ENCODE peak calls at places on chromosomes 13 and 19, in four cellular contexts. One of them, this sample, is unnamed.

GRCh38 chr13:98327326-98328314 is 150.6 kb upstream of the RNF113B start:
- DNase-seq in uterus: no peak
- DNase-seq in CD4-positive, alpha-beta T cell: no peak
- DNase-seq in H9: peak
- DNase-seq in this sample: no peak

GRCh38 chr19:34109596-34109995 is 62.7 kb upstream of the LSM14A start:
- DNase-seq in CD4-positive, alpha-beta T cell: no peak
- DNase-seq in uterus: no peak
- DNase-seq in H9: no peak
- DNase-seq in this sample: no peak

GRCh38 chr19:35332817-35333216 is 3.8 kb downstream of the CD22 start:
- DNase-seq in uterus: no peak
- DNase-seq in H9: no peak
- DNase-seq in CD4-positive, alpha-beta T cell: peak
- DNase-seq in this sample: no peak

GRCh38 chr19:1590641-1591397 is 1.8 kb downstream of the MBD3 start:
- DNase-seq in uterus: no peak
- DNase-seq in CD4-positive, alpha-beta T cell: peak
- DNase-seq in H9: peak
- DNase-seq in this sample: no peak

GRCh38 chr19:18049390-18049789 is 37.3 kb downstream of the IL12RB1 start:
- DNase-seq in H9: no peak
- DNase-seq in CD4-positive, alpha-beta T cell: no peak
- DNase-seq in uterus: peak
- DNase-seq in this sample: no peak

GRCh38 chr13:62997038-62997619 is 1581.5 kb upstream of the PCDH20 start:
- DNase-seq in CD4-positive, alpha-beta T cell: no peak
- DNase-seq in uterus: no peak
- DNase-seq in H9: no peak
- DNase-seq in this sample: no peak

GRCh38 chr13:110616103-110617101 is 1.1 kb downstream of the NAXD start:
- DNase-seq in H9: no peak
- DNase-seq in CD4-positive, alpha-beta T cell: peak
- DNase-seq in uterus: no peak
- DNase-seq in this sample: no peak

GRCh38 chr19:29714953-29715694 is at the start of gene C19orf12:
- DNase-seq in H9: no peak
- DNase-seq in uterus: peak
- DNase-seq in CD4-positive, alpha-beta T cell: peak
- DNase-seq in this sample: peak

GRCh38 chr13:105936816-105937215 is 598.6 kb downstream of the EFNB2 start:
- DNase-seq in H9: no peak
- DNase-seq in CD4-positive, alpha-beta T cell: no peak
- DNase-seq in uterus: no peak
- DNase-seq in this sample: no peak

GRCh38 chr13:114011226-114011625 is 37.4 kb upstream of the C13orf46 start:
- DNase-seq in H9: no peak
- DNase-seq in uterus: no peak
- DNase-seq in CD4-positive, alpha-beta T cell: no peak
- DNase-seq in this sample: no peak

GRCh38 chr19:34734601-34735103 is 609 bp downstream of the ZNF181 start:
- DNase-seq in H9: no peak
- DNase-seq in uterus: no peak
- DNase-seq in CD4-positive, alpha-beta T cell: no peak
- DNase-seq in this sample: no peak

GRCh38 chr13:93270769-93271753 is 44.5 kb downstream of the GPC6 start:
- DNase-seq in CD4-positive, alpha-beta T cell: no peak
- DNase-seq in uterus: no peak
- DNase-seq in H9: no peak
- DNase-seq in this sample: no peak

GRCh38 chr19:47595937-47596336 is 13.0 kb upstream of the BICRA start:
- DNase-seq in CD4-positive, alpha-beta T cell: no peak
- DNase-seq in uterus: no peak
- DNase-seq in H9: no peak
- DNase-seq in this sample: no peak

GRCh38 chr19:20661150-20661819 is at the start of gene ZNF626:
- DNase-seq in H9: peak
- DNase-seq in uterus: peak
- DNase-seq in CD4-positive, alpha-beta T cell: peak
- DNase-seq in this sample: peak

GRCh38 chr19:18167975-18168645 is 5.5 kb upstream of the IFI30 start:
- DNase-seq in H9: no peak
- DNase-seq in uterus: no peak
- DNase-seq in CD4-positive, alpha-beta T cell: peak
- DNase-seq in this sample: peak

GRCh38 chr19:48617146-48617937 is 1.6 kb downstream of the RPL18 start:
- DNase-seq in uterus: no peak
- DNase-seq in H9: peak
- DNase-seq in CD4-positive, alpha-beta T cell: no peak
- DNase-seq in this sample: no peak

GRCh38 chr13:102650444-102650843 is 44.4 kb downstream of the METTL21C start:
- DNase-seq in H9: no peak
- DNase-seq in CD4-positive, alpha-beta T cell: no peak
- DNase-seq in uterus: no peak
- DNase-seq in this sample: no peak

GRCh38 chr13:66899955-66900354 is 330.2 kb downstream of the PCDH9 start:
- DNase-seq in CD4-positive, alpha-beta T cell: no peak
- DNase-seq in H9: no peak
- DNase-seq in uterus: no peak
- DNase-seq in this sample: no peak

GRCh38 chr13:33353646-33354045 is 68.1 kb upstream of the STARD13 start:
- DNase-seq in CD4-positive, alpha-beta T cell: no peak
- DNase-seq in uterus: no peak
- DNase-seq in H9: no peak
- DNase-seq in this sample: no peak

GRCh38 chr13:98710521-98710920 is 42.0 kb downstream of the SLC15A1 start:
- DNase-seq in uterus: no peak
- DNase-seq in CD4-positive, alpha-beta T cell: no peak
- DNase-seq in H9: no peak
- DNase-seq in this sample: no peak

GRCh38 chr13:106568225-106569003 is 477 bp upstream of the ARGLU1 start:
- DNase-seq in uterus: no peak
- DNase-seq in CD4-positive, alpha-beta T cell: no peak
- DNase-seq in H9: no peak
- DNase-seq in this sample: no peak

GRCh38 chr19:53872762-53873161 is 5.1 kb downstream of the MYADM start:
- DNase-seq in uterus: no peak
- DNase-seq in CD4-positive, alpha-beta T cell: no peak
- DNase-seq in H9: no peak
- DNase-seq in this sample: no peak

GRCh38 chr19:35041548-35042055 is at the start of gene HPN:
- DNase-seq in uterus: no peak
- DNase-seq in H9: peak
- DNase-seq in CD4-positive, alpha-beta T cell: no peak
- DNase-seq in this sample: no peak

GRCh38 chr13:50127017-50127725 is 111.9 kb downstream of the KCNRG start:
- DNase-seq in uterus: peak
- DNase-seq in H9: peak
- DNase-seq in CD4-positive, alpha-beta T cell: peak
- DNase-seq in this sample: peak

GRCh38 chr19:681029-681626 is 4.9 kb downstream of the FSTL3 start:
- DNase-seq in uterus: no peak
- DNase-seq in H9: no peak
- DNase-seq in CD4-positive, alpha-beta T cell: peak
- DNase-seq in this sample: no peak

GRCh38 chr13:23414682-23415081 is 18.8 kb downstream of the SACS start:
- DNase-seq in CD4-positive, alpha-beta T cell: no peak
- DNase-seq in H9: no peak
- DNase-seq in uterus: no peak
- DNase-seq in this sample: no peak

GRCh38 chr19:41439441-41440222 is at the start of gene DMAC2:
- DNase-seq in CD4-positive, alpha-beta T cell: peak
- DNase-seq in uterus: peak
- DNase-seq in H9: peak
- DNase-seq in this sample: peak

GRCh38 chr19:16527971-16528521 is 14.2 kb downstream of the CHERP start:
- DNase-seq in CD4-positive, alpha-beta T cell: peak
- DNase-seq in uterus: no peak
- DNase-seq in H9: peak
- DNase-seq in this sample: peak

GRCh38 chr19:29867984-29868383 is 56.2 kb downstream of the CCNE1 start:
- DNase-seq in H9: no peak
- DNase-seq in uterus: no peak
- DNase-seq in CD4-positive, alpha-beta T cell: no peak
- DNase-seq in this sample: no peak

GRCh38 chr19:2391118-2391725 is 31.2 kb downstream of the TMPRSS9 start:
- DNase-seq in uterus: peak
- DNase-seq in H9: no peak
- DNase-seq in CD4-positive, alpha-beta T cell: peak
- DNase-seq in this sample: no peak

GRCh38 chr13:104592127-104592526 is 1525.9 kb upstream of the SLC10A2 start:
- DNase-seq in CD4-positive, alpha-beta T cell: no peak
- DNase-seq in H9: no peak
- DNase-seq in uterus: no peak
- DNase-seq in this sample: no peak

GRCh38 chr19:14979498-14980255 is at the start of gene SLC1A6:
- DNase-seq in H9: peak
- DNase-seq in CD4-positive, alpha-beta T cell: no peak
- DNase-seq in uterus: no peak
- DNase-seq in this sample: peak

GRCh38 chr13:66835040-66835628 is 395.0 kb downstream of the PCDH9 start:
- DNase-seq in uterus: peak
- DNase-seq in CD4-positive, alpha-beta T cell: no peak
- DNase-seq in H9: no peak
- DNase-seq in this sample: no peak

GRCh38 chr13:110290811-110291210 is 16.1 kb downstream of the COL4A1 start:
- DNase-seq in uterus: no peak
- DNase-seq in CD4-positive, alpha-beta T cell: no peak
- DNase-seq in H9: no peak
- DNase-seq in this sample: no peak

GRCh38 chr19:45104658-45105384 is 11.8 kb downstream of the PPP1R37 start:
- DNase-seq in CD4-positive, alpha-beta T cell: no peak
- DNase-seq in uterus: no peak
- DNase-seq in H9: no peak
- DNase-seq in this sample: no peak

GRCh38 chr19:45102481-45102880 is 9.5 kb downstream of the PPP1R37 start:
- DNase-seq in H9: no peak
- DNase-seq in CD4-positive, alpha-beta T cell: no peak
- DNase-seq in uterus: no peak
- DNase-seq in this sample: no peak

GRCh38 chr19:45103200-45103624 is 10.2 kb downstream of the PPP1R37 start:
- DNase-seq in uterus: no peak
- DNase-seq in H9: no peak
- DNase-seq in CD4-positive, alpha-beta T cell: peak
- DNase-seq in this sample: no peak

GRCh38 chr19:45101796-45102195 is 8.8 kb downstream of the PPP1R37 start:
- DNase-seq in uterus: no peak
- DNase-seq in CD4-positive, alpha-beta T cell: no peak
- DNase-seq in H9: no peak
- DNase-seq in this sample: no peak

GRCh38 chr19:45103625-45104319 is 10.8 kb downstream of the PPP1R37 start:
- DNase-seq in H9: no peak
- DNase-seq in CD4-positive, alpha-beta T cell: no peak
- DNase-seq in uterus: no peak
- DNase-seq in this sample: no peak
- TF ChIP-seq CTCF in H9: no peak
- TF ChIP-seq CTCF in CD4-positive, alpha-beta T cell: no peak
- TF ChIP-seq CTCF in uterus: no peak
- TF ChIP-seq CTCF in this sample: no peak

GRCh38 chr13:108155185-108156106 is 59.9 kb downstream of the LIG4 start:
- DNase-seq in CD4-positive, alpha-beta T cell: peak
- DNase-seq in uterus: peak
- DNase-seq in H9: peak
- DNase-seq in this sample: peak
- TF ChIP-seq CTCF in CD4-positive, alpha-beta T cell: peak
- TF ChIP-seq CTCF in uterus: peak
- TF ChIP-seq CTCF in H9: peak
- TF ChIP-seq CTCF in this sample: peak

GRCh38 chr19:11288349-11288748 is 7.6 kb upstream of the TSPAN16 start:
- DNase-seq in H9: no peak
- DNase-seq in CD4-positive, alpha-beta T cell: no peak
- DNase-seq in uterus: no peak
- DNase-seq in this sample: no peak
- TF ChIP-seq CTCF in H9: peak
- TF ChIP-seq CTCF in CD4-positive, alpha-beta T cell: no peak
- TF ChIP-seq CTCF in uterus: no peak
- TF ChIP-seq CTCF in this sample: peak

GRCh38 chr13:37173214-37173613 is 67.8 kb upstream of the CSNK1A1L start:
- DNase-seq in uterus: no peak
- DNase-seq in CD4-positive, alpha-beta T cell: no peak
- DNase-seq in H9: no peak
- DNase-seq in this sample: no peak
- TF ChIP-seq CTCF in uterus: no peak
- TF ChIP-seq CTCF in CD4-positive, alpha-beta T cell: no peak
- TF ChIP-seq CTCF in H9: no peak
- TF ChIP-seq CTCF in this sample: no peak

GRCh38 chr13:20057963-20058362 is 99.4 kb downstream of the ZMYM2 start:
- DNase-seq in CD4-positive, alpha-beta T cell: no peak
- DNase-seq in uterus: no peak
- DNase-seq in H9: no peak
- DNase-seq in this sample: no peak
- TF ChIP-seq CTCF in CD4-positive, alpha-beta T cell: no peak
- TF ChIP-seq CTCF in uterus: no peak
- TF ChIP-seq CTCF in H9: peak
- TF ChIP-seq CTCF in this sample: peak

DNA sequence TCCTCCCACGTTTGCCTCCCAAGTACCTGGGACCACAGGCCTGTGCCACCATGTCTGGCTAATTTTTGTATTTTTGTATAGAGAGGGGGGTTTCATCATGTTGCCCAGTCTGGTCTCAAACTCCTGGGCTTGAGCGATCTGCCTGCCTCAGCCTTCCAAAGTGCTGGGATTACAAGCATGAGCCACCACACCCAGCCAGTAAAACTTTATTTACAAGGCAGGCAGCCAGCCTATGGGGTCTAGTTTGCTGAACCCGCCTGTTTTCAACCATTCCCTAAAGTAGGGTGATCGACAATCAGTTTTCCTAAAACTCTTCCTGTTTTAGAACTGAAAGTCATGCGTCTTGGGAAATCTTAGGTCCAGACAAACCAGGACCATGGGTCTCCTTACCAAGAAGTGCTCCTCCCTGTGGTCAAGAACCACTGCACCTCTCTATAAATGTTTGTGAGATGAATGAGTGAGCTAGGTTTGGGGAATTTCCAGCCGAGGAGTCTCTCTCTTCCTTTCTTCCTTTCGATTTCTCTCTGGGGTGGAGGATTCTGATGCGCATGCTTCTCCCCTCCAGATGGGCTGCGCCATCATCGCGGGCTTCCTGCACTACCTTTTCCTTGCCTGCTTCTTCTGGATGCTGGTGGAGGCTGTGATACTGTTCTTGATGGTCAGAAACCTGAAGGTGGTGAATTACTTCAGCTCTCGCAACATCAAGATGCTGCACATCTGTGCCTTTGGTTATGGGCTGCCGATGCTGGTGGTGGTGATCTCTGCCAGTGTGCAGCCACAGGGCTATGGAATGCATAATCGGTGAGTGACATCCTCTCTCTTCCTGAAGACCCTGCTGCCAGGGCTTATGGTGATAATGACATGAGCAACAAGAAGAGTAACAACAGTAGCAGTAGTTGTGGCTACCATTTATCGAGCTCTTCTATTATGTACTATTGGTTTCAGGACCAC is 38.7 kb downstream of the ADGRE1 start:
- DNase-seq in CD4-positive, alpha-beta T cell: peak
- DNase-seq in uterus: no peak
- DNase-seq in H9: no peak
- DNase-seq in this sample: no peak
- TF ChIP-seq CTCF in CD4-positive, alpha-beta T cell: no peak
- TF ChIP-seq CTCF in uterus: no peak
- TF ChIP-seq CTCF in H9: no peak
- TF ChIP-seq CTCF in this sample: no peak

This sample was measured in neural crest cell.